ENCODE peak calls at places on chromosomes 13 and 19, in seven cellular contexts. H, L, G, A, F, I and K are unnamed samples.

GRCh38 chr13:42735011-42735410 is 46.4 kb upstream of the FAM216B start:
- DNase-seq in H (no peak), L (no peak), G (no peak), A (no peak), F (no peak), I (no peak), K (no peak)

GRCh38 chr13:66224644-66225043 is 1005.5 kb downstream of the PCDH9 start:
- DNase-seq in H (peak), L (no peak), G (no peak), A (no peak), F (no peak), I (no peak), K (no peak)

GRCh38 chr19:33064117-33064777 is 441 bp downstream of the RHPN2 start:
- DNase-seq in H (no peak), L (no peak), G (peak), A (no peak), F (no peak), I (no peak), K (peak)

GRCh38 chr13:48491423-48492122 is 41.3 kb downstream of the RCBTB2 start:
- DNase-seq in H (no peak), L (no peak), G (no peak), A (no peak), F (peak), I (no peak), K (no peak)

GRCh38 chr13:33072282-33072681 is 56.1 kb downstream of the KL start:
- DNase-seq in H (peak), L (peak), G (no peak), A (no peak), F (no peak), I (no peak), K (no peak)

GRCh38 chr13:45519473-45519872 is 54.7 kb downstream of the COG3 start:
- DNase-seq in H (no peak), L (no peak), G (no peak), A (no peak), F (no peak), I (no peak), K (no peak)

GRCh38 chr13:46617382-46617781 is 64.4 kb downstream of the LRCH1 start:
- DNase-seq in H (no peak), L (no peak), G (no peak), A (no peak), F (no peak), I (no peak), K (no peak)

GRCh38 chr19:48511800-48512503 is at the start of gene LMTK3:
- DNase-seq in H (no peak), L (peak), G (peak), A (no peak), F (peak), I (no peak), K (no peak)

GRCh38 chr13:21478881-21479808 is 20.0 kb upstream of the ZDHHC20 start:
- DNase-seq in H (peak), L (peak), G (no peak), A (no peak), F (peak), I (peak), K (no peak)

GRCh38 chr19:7507884-7508283 is 8.0 kb upstream of the ZNF358 start:
- DNase-seq in H (peak), L (peak), G (peak), A (peak), F (peak), I (no peak), K (peak)

GRCh38 chr19:49301165-49301865 is 23.7 kb downstream of the SLC6A16 start:
- DNase-seq in H (peak), L (peak), G (peak), A (peak), F (peak), I (peak), K (peak)

GRCh38 chr19:50328257-50329145 is 676 bp downstream of the KCNC3 start:
- DNase-seq in H (no peak), L (no peak), G (no peak), A (peak), F (peak), I (no peak), K (peak)
- H3K4me3 ChIP-seq in H (peak), L (no peak), G (peak), A (no peak), F (no peak), I (no peak), K (peak)

GRCh38 chr19:6239871-6240676 is 39.7 kb downstream of the MLLT1 start:
- DNase-seq in H (no peak), L (no peak), G (no peak), A (peak), F (no peak), I (no peak), K (peak)

GRCh38 chr19:6236310-6237291 is 43.2 kb downstream of the MLLT1 start:
- DNase-seq in H (no peak), L (no peak), G (peak), A (peak), F (no peak), I (no peak), K (peak)

GRCh38 chr19:6238256-6238642 is 41.5 kb downstream of the MLLT1 start:
- DNase-seq in H (no peak), L (peak), G (no peak), A (no peak), F (no peak), I (no peak), K (no peak)

GRCh38 chr19:6239401-6239844 is 40.4 kb downstream of the MLLT1 start:
- DNase-seq in H (no peak), L (peak), G (no peak), A (peak), F (peak), I (no peak), K (no peak)

GRCh38 chr19:6238643-6239281 is 41.0 kb downstream of the MLLT1 start:
- DNase-seq in H (no peak), L (peak), G (peak), A (peak), F (peak), I (peak), K (peak)
- H3K4me3 ChIP-seq in H (no peak), L (no peak), G (no peak), A (no peak), F (no peak), I (no peak), K (no peak)

GRCh38 chr13:98494769-98495168 is 82.1 kb downstream of the STK24 start:
- DNase-seq in H (no peak), L (no peak), G (no peak), A (no peak), F (no peak), I (no peak), K (no peak)
- H3K4me3 ChIP-seq in H (no peak), L (no peak), G (no peak), A (no peak), F (no peak), I (no peak), K (no peak)

DNA sequence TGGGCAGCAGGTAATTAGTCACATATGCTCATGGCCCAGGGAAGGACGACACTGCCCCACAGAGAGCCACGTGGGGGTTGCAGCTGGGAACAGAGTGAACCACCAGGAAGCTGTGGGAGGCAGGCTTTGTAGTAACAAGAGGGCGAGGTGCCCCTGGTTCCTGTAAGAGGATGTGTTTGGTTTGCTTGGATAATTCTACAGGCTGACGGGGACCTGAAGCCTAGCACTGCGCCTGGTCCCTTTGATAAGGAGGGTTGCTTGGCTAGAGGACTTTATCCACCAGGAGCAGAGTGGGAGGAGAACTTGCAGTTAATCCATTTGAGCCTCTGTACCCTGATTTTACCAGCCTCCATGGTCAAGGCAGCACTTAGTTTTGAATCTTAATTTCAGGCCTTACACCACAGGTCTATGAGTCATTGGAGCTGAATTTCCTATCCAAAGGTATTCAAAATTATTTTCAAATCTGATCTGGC is 67.4 kb upstream of the CLDN10 start:
- DNase-seq in H (peak), L (peak), G (no peak), A (no peak), F (peak), I (no peak), K (no peak)
- H3K4me3 ChIP-seq in H (no peak), L (no peak), G (no peak), A (no peak), F (no peak), I (no peak), K (no peak)

DNA sequence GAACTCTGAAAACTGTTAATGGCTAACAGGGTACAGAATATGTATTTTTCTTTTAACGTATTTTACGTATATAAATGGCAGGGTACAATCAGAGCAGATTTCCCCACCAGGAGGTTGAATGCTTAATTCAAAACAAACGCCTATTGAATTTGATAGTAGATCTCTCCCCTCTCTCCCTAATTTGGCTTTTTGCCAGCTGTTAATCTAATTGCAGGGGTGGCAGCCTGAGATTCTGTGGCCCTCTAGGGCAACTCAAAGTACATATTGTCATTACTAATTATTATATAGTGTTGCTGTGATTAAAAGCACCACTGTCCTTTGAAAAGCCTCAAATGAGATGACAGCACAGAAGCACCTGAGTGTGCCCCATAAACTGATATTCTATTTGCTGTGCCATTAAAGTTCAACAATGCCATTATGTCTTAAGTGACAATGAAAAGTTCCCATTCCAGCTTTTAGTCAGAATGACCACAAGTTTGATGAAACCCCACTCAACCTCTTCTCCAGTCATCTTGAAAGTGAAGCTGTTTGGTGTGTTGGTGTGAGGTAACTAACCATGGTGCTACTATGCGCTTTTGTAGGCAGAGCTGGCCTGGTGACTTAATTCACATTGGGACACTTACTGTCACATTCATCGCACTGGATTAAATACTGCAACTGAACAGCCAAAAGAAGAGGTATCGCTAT is 351.4 kb downstream of the KCNRG start:
- DNase-seq in H (no peak), L (no peak), G (no peak), A (no peak), F (no peak), I (no peak), K (no peak)
- H3K4me3 ChIP-seq in H (no peak), L (no peak), G (peak), A (no peak), F (no peak), I (no peak), K (no peak)

GRCh38 chr19:410243-410781 is 1.4 kb upstream of the C2CD4C start:
- DNase-seq in H (no peak), L (no peak), G (no peak), A (peak), F (no peak), I (no peak), K (peak)

GRCh38 chr19:407501-408440 is 1.2 kb downstream of the C2CD4C start:
- DNase-seq in H (no peak), L (no peak), G (peak), A (peak), F (no peak), I (no peak), K (peak)

GRCh38 chr19:409006-409514 is at the start of gene C2CD4C:
- DNase-seq in H (no peak), L (no peak), G (peak), A (peak), F (no peak), I (no peak), K (peak)

GRCh38 chr19:408441-409005 is 424 bp downstream of the C2CD4C start:
- DNase-seq in H (no peak), L (no peak), G (peak), A (peak), F (no peak), I (no peak), K (peak)

GRCh38 chr19:409515-410242 is 732 bp upstream of the C2CD4C start:
- DNase-seq in H (no peak), L (no peak), G (no peak), A (peak), F (no peak), I (no peak), K (peak)
- H3K4me3 ChIP-seq in H (no peak), L (no peak), G (no peak), A (peak), F (no peak), I (peak), K (peak)

DNA sequence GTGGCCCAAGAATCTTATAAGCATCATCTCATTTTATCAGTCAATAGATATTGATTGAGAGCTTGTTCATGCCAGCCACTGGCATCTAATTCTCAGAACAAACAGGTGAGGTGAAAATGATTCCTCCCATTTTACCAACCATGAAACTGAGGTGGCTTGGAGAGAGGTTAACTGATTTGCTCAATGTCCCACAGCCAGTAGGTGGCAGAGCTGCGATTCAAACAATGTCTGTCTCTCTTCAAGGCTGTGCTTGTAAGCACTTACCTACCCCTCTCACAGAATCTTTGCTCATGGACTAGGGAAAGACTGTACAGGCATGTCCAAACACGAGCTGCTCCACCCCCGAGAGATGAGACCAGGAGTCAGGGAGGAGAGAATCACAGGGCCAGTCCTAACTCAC is 21.5 kb upstream of the GSX1 start:
- DNase-seq in H (peak), L (peak), G (no peak), A (no peak), F (peak), I (no peak), K (no peak)
- H3K4me3 ChIP-seq in H (no peak), L (no peak), G (no peak), A (no peak), F (no peak), I (no peak), K (no peak)

GRCh38 chr19:29336425-29336824 is 123.5 kb upstream of the UQCRFS1 start:
- DNase-seq in H (no peak), L (no peak), G (no peak), A (no peak), F (no peak), I (no peak), K (no peak)

GRCh38 chr19:29337029-29337428 is 124.1 kb upstream of the UQCRFS1 start:
- DNase-seq in H (no peak), L (no peak), G (no peak), A (no peak), F (no peak), I (no peak), K (no peak)
- H3K4me3 ChIP-seq in H (no peak), L (no peak), G (no peak), A (no peak), F (no peak), I (no peak), K (no peak)

GRCh38 chr13:29922896-29923295 is 72.5 kb upstream of the UBL3 start:
- DNase-seq in H (no peak), L (peak), G (no peak), A (no peak), F (peak), I (no peak), K (no peak)
- H3K4me3 ChIP-seq in H (no peak), L (no peak), G (no peak), A (no peak), F (no peak), I (no peak), K (no peak)